ENCODE peak calls at places on chromosomes 13 and 19, in four cellular contexts. T is HepG2, J is H1, U is GM12878. S is an unnamed sample. For H3K4me1, the result is how much of the 10 kb centered on the place peaks cover.

GRCh38 chr19:6738726-6739389 is 622 bp upstream of the TRIP10 start:
- DNase-seq in U (no peak), J (peak), T (no peak), S (no peak)

GRCh38 chr19:14821958-14822357 is 13.0 kb downstream of the OR7A5 start:
- DNase-seq in T (no peak), U (no peak), J (no peak), S (no peak)

GRCh38 chr19:49877879-49878743 is 609 bp downstream of the TBC1D17 start:
- DNase-seq in J (peak), T (peak), U (peak), S (peak)

GRCh38 chr19:16200038-16200775 is 2.5 kb downstream of the AP1M1 start:
- DNase-seq in T (peak), J (no peak), U (no peak), S (no peak)

GRCh38 chr19:13091400-13092161 is 11.1 kb downstream of the LYL1 start:
- DNase-seq in T (no peak), U (no peak), J (peak), S (no peak)

GRCh38 chr19:10718205-10719196 is 622 bp downstream of the DNM2 start:
- DNase-seq in J (peak), U (no peak), T (no peak), S (no peak)

GRCh38 chr19:46081928-46082727 is 41.3 kb upstream of the IGFL4 start:
- DNase-seq in U (peak), T (peak), J (no peak), S (peak)

GRCh38 chr13:22945321-22946226 is 235.2 kb upstream of the SGCG start:
- DNase-seq in J (peak), U (no peak), T (no peak), S (no peak)

GRCh38 chr19:56671613-56671994 is at the start of gene ZNF835:
- DNase-seq in T (no peak), U (no peak), J (peak), S (peak)

GRCh38 chr13:29920018-29920643 is 69.7 kb upstream of the UBL3 start:
- DNase-seq in J (no peak), T (peak), U (no peak), S (no peak)

GRCh38 chr13:110507678-110508381 is 53.7 kb downstream of the RAB20 start:
- DNase-seq in J (no peak), U (no peak), T (no peak), S (no peak)

GRCh38 chr13:40442826-40443225 is 223.6 kb downstream of the FOXO1 start:
- DNase-seq in U (no peak), J (no peak), T (peak), S (no peak)

GRCh38 chr19:21568816-21569496 is 63.6 kb downstream of the ZNF429 start:
- DNase-seq in T (no peak), U (no peak), J (no peak), S (no peak)

GRCh38 chr13:46386996-46387851 is at the start of gene RUBCNL:
- DNase-seq in J (peak), U (no peak), T (no peak), S (no peak)

GRCh38 chr13:112247471-112248405 is 128.4 kb upstream of the SPACA7 start:
- DNase-seq in T (no peak), J (peak), U (no peak), S (no peak)

GRCh38 chr19:1251503-1252220 is 3.3 kb downstream of the MIDN start:
- DNase-seq in J (no peak), U (no peak), T (peak), S (no peak)

GRCh38 chr13:37029617-37030016 is 29.0 kb downstream of the EXOSC8 start:
- DNase-seq in J (no peak), U (no peak), T (no peak), S (no peak)

GRCh38 chr13:102597029-102598015 is 536 bp downstream of the TPP2 start:
- DNase-seq in J (no peak), U (no peak), T (no peak), S (no peak)

GRCh38 chr19:31127132-31127967 is 221.9 kb downstream of the TSHZ3 start:
- DNase-seq in U (no peak), J (no peak), T (no peak), S (no peak)

GRCh38 chr19:13093407-13094284 is 9.0 kb downstream of the LYL1 start:
- DNase-seq in U (no peak), T (peak), J (peak), S (peak)

DNA sequence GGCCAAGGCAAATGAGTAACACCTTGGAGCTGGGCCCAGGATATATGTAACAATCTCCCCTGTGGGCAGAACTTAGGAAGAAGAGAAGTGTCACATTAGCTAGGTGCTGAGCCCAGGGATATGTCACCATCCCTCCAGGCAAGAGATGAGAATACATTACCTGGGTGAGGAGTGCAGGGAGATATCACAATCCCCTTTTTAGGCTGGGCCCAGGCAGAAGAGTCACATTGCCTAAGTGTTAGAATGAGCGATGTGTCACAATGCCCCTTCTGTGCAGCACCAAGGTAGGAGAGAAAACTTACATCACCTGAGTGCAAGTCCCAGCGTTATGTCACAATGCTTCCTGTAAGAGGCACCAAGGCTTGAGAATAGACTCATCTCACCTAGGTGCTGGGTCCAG is 60.3 kb downstream of the ZNF726 start:
- DNase-seq in T (no peak), U (no peak), J (no peak), S (no peak)
- H3K4me1 ChIP-seq in T (under half), U (under half), J (under half), S (under half)

DNA sequence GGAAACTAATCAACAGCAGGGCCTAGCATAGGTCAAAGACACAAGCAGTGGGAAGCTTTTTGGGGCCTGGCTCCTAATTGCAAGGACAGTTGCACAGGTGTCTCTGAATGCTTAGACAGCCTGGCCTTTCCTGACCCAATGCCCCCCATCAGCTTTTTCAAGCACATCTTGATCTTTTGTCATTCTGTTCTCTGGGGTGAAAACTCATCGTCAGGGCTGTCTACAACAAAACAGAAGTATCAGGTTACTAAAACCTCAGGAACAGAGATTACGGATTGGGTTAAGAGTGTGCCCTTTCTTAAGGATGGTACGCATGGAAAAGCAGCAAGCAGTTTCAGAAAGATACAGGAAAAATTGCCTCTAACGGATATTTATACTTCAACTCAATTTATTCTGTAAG is 8.3 kb upstream of the ZNF254 start:
- DNase-seq in U (no peak), T (no peak), J (no peak), S (peak)
- TF ChIP-seq ZNF274 in U (no peak), T (no peak), J (no peak), S (no peak)

GRCh38 chr19:28607066-28607583 is 605.8 kb downstream of the UQCRFS1 start:
- DNase-seq in T (no peak), J (no peak), U (no peak), S (no peak)
- TF ChIP-seq SUZ12 in T (no peak), J (no peak), U (no peak), S (no peak)

DNA sequence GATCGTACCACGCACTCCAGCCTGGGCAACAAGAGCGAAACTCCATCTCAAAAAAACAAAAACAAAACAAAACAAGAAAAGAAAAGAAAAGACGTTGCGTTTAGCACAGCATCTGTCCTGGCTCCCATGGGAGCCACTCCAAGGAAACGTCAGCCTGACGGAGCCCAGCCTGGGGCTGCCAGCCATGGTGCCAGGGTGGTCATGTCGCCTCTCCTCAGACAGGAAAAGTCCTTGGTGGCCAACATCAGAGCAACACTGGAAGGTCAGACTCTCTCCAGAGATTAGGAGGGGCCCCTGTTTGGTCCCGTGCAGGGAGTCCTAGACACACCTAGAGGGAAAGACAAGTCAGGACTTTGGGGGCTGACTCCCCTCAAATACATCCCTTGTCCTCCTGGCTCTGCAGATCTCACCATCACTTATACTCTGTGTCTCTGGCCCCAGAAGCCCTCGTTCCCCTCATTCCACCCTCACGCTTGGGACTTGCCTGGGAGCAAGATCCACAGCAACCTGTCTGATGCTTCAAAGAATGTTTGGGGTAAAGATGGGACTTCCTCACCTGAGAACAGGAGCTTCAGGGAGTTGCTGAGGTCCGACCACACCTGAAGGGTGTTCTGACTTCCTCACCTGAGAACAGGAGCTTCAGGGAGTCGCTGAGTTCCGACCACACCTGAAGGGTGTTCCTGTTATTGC is 9.3 kb downstream of the LILRA4 start:
- DNase-seq in T (no peak), U (no peak), J (no peak), S (no peak)
- H3K4me1 ChIP-seq in T (under half), U (under half), J (under half), S (under half)

S was measured in NT2/D1.